ENCODE peak calls at places on chromosomes 7 and 10, in nine cellular contexts. Q is left lung, S is psoas muscle, U is small intestine, J is neuronal stem cell, H is HCT116, V is fibroblast of lung, T is body of pancreas, E is GM23338. O is an unnamed sample.

GRCh38 chr7:82534687-82535086 is 91.1 kb upstream of the CACNA2D1 start:
- DNase-seq in Q (no peak), S (no peak), U (peak; percentile 90), J (no peak), H (peak; percentile 10), V (peak; percentile 58), T (no peak), E (no peak), O (no peak)

GRCh38 chr7:135744938-135745701 is 3.5 kb downstream of the FAM180A start:
- DNase-seq in Q (no peak), S (no peak), U (no peak), J (no peak), H (peak; percentile 79), V (peak; percentile 96), T (no peak), E (no peak), O (peak; percentile 78)

GRCh38 chr7:87058739-87059524 is 522 bp downstream of the ELAPOR2 start:
- DNase-seq in Q (peak; percentile 40), S (peak; percentile 28), U (peak; percentile 11), J (no peak), H (no peak), V (no peak), T (peak; percentile 28), E (peak; percentile 78), O (no peak)

GRCh38 chr10:119298788-119299187 is 91.4 kb downstream of the GRK5 start:
- DNase-seq in Q (no peak), S (no peak), U (no peak), J (no peak), H (no peak), V (no peak), T (no peak), E (no peak), O (no peak)

GRCh38 chr7:924541-925231 is 29.8 kb downstream of the ADAP1 start:
- DNase-seq in Q (peak; percentile 31), S (no peak), U (peak; percentile 48), J (no peak), H (no peak), V (peak; percentile 27), T (peak; percentile 9), E (no peak), O (peak; percentile 55)

GRCh38 chr7:101232141-101232821 is 5.3 kb downstream of the CLDN15 start:
- DNase-seq in Q (peak; percentile 71), S (no peak), U (peak; percentile 90), J (no peak), H (no peak), V (no peak), T (peak; percentile 69), E (peak; percentile 89), O (peak; percentile 86)

GRCh38 chr10:49281461-49281860 is 17.5 kb upstream of the C10orf71 start:
- DNase-seq in Q (peak; percentile 12), S (no peak), U (no peak), J (no peak), H (no peak), V (no peak), T (no peak), E (peak; percentile 78), O (peak; percentile 33)

GRCh38 chr10:15585303-15585715 is 134.4 kb downstream of the ITGA8 start:
- DNase-seq in Q (peak; percentile 36), S (peak; percentile 39), U (peak; percentile 18), J (peak; percentile 74), H (peak; percentile 51), V (peak; percentile 5), T (peak; percentile 48), E (peak; percentile 80), O (no peak)

GRCh38 chr7:81692146-81692905 is 77.5 kb downstream of the HGF start:
- DNase-seq in Q (no peak), S (no peak), U (no peak), J (no peak), H (no peak), V (peak; percentile 88), T (no peak), E (no peak), O (no peak)

GRCh38 chr7:105782391-105783063 is 93.9 kb downstream of the ATXN7L1 start:
- DNase-seq in Q (no peak), S (no peak), U (no peak), J (no peak), H (no peak), V (peak; percentile 94), T (no peak), E (no peak), O (no peak)

GRCh38 chr7:25720427-25720826 is 431.6 kb upstream of the NFE2L3 start:
- DNase-seq in Q (no peak), S (no peak), U (no peak), J (no peak), H (no peak), V (no peak), T (no peak), E (peak; percentile 58), O (no peak)

GRCh38 chr10:3098689-3099088 is 31.3 kb downstream of the PFKP start:
- DNase-seq in Q (no peak), S (no peak), U (no peak), J (no peak), H (no peak), V (no peak), T (no peak), E (no peak), O (no peak)
- H3K4me1 ChIP-seq in Q (peaks cover 12% of the 10 kb centered on the region), S (no peaks in the 10 kb centered on the region), U (peaks cover 7% of the 10 kb centered on the region), J (peaks cover 5% of the 10 kb centered on the region), H (peaks cover 39% of the 10 kb centered on the region), V (peaks cover 33% of the 10 kb centered on the region), T (peaks cover 25% of the 10 kb centered on the region), E (peaks cover 16% of the 10 kb centered on the region), O (peaks cover 53% of the 10 kb centered on the region)

GRCh38 chr10:35458500-35459448 is 122.5 kb downstream of the CCNY start:
- DNase-seq in Q (no peak), S (no peak), U (no peak), J (no peak), H (no peak), V (no peak), T (no peak), E (no peak), O (no peak)
- H3K27ac ChIP-seq in Q (no peak overlapping the region), S (peak overlapping the region; percentile 10), U (no peak overlapping the region), J (peak overlapping the region; percentile 32), H (no peak overlapping the region), V (no peak overlapping the region), T (no peak overlapping the region), E (peak overlapping the region; percentile 73), O (no peak overlapping the region)

GRCh38 chr7:30912021-30912420 is 368 bp downstream of the AQP1 start:
- DNase-seq in Q (no peak), S (no peak), U (no peak), J (no peak), H (no peak), V (no peak), T (no peak), E (no peak), O (no peak)
- H3K4me3 ChIP-seq in Q (peak overlapping the region; percentile 50), S (peak overlapping the region; percentile 60), U (no peak overlapping the region), J (no peak overlapping the region), H (no peak overlapping the region), V (no peak overlapping the region), T (peak overlapping the region; percentile 38), E (no peak overlapping the region), O (no peak overlapping the region)

DNA sequence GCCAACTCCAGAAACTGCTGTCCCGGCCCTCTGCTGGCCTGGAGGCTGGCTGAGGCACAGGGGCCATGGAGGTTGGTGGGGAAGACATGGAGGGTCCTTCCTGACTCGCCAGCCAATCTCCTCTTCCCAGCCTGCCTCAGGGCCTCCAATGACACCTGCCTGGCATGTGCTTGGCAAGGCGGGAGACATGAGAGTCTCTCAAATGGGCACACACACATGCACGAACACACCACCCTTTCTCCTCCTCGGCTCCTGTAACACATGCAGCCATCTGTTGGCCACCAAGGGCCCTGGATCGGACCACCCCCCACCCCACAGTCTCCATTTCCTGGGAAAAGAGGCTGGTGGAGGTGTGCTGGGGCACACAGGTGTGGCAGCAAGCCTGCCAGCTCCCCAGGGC is 56.4 kb downstream of the YKT6 start:
- DNase-seq in Q (no peak), S (no peak), U (no peak), J (no peak), H (no peak), V (no peak), T (no peak), E (no peak), O (no peak)
- H3K4me1 ChIP-seq in Q (peaks cover 14% of the 10 kb centered on the region), S (peaks cover 69% of the 10 kb centered on the region), U (no peaks in the 10 kb centered on the region), J (peaks cover 17% of the 10 kb centered on the region), H (peaks cover 13% of the 10 kb centered on the region), V (peaks cover 26% of the 10 kb centered on the region), T (peaks cover 11% of the 10 kb centered on the region), E (no peaks in the 10 kb centered on the region), O (peaks cover 33% of the 10 kb centered on the region)

DNA sequence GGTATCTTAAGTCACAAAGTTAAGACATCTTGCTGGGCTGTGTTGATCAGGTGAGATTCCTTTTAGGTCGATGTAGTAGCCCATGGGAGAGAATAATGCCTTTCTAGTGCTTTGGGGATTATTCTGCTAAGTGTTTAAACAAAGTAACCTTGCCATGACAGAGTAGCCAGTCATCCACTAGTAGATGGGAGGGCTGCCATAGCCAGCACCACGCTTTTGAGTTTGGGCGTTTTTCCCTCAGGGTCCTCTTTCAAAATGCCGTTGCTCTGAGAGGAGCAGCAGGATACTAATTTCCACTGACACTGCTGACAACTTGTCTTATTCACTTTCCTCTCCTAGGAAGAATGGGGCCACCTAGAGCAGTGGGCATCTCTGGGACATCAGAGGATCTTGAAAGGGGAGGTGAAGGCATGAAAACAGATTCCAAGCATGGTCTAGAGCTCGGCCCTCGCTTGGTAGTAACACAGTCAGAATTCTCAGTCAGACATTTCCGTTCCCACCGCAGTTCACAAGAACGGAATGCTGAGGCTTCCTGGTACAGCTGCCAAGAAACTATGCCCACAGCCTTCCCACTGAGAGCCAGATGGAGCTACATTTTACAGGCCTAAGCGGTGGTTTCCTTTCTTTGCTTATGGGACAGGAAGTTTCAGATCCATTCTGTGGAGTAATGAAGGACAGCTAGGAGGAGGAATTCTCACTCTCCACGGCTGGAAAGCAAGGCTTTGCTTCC is 15.3 kb upstream of the RSU1 start:
- DNase-seq in Q (no peak), S (no peak), U (peak; percentile 49), J (no peak), H (no peak), V (peak; percentile 96), T (peak; percentile 67), E (no peak), O (no peak)
- H3K27ac ChIP-seq in Q (peak overlapping the region; percentile 54), S (peak overlapping the region; percentile 7), U (no peak overlapping the region), J (no peak overlapping the region), H (no peak overlapping the region), V (peak overlapping the region; percentile 68), T (peak overlapping the region; percentile 67), E (no peak overlapping the region), O (peak overlapping the region; percentile 37)

GRCh38 chr10:28632597-28632940 is 44.8 kb upstream of the BAMBI start:
- DNase-seq in Q (no peak), S (no peak), U (no peak), J (no peak), H (no peak), V (peak; percentile 56), T (no peak), E (no peak), O (no peak)

GRCh38 chr10:28628184-28628893 is 49.0 kb upstream of the BAMBI start:
- DNase-seq in Q (peak; percentile 79), S (peak; percentile 81), U (peak; percentile 74), J (peak; percentile 74), H (peak; percentile 63), V (peak; percentile 82), T (peak; percentile 83), E (peak; percentile 88), O (peak; percentile 59)

GRCh38 chr10:28633750-28634149 is 43.6 kb upstream of the BAMBI start:
- DNase-seq in Q (no peak), S (no peak), U (no peak), J (no peak), H (no peak), V (peak; percentile 51), T (no peak), E (no peak), O (no peak)

GRCh38 chr10:28627102-28627501 is 50.2 kb upstream of the BAMBI start:
- DNase-seq in Q (no peak), S (no peak), U (no peak), J (no peak), H (no peak), V (peak; percentile 60), T (no peak), E (no peak), O (no peak)

GRCh38 chr10:28631896-28632596 is 45.3 kb upstream of the BAMBI start:
- DNase-seq in Q (no peak), S (no peak), U (no peak), J (no peak), H (no peak), V (peak; percentile 68), T (no peak), E (no peak), O (no peak)
- H3K4me3 ChIP-seq in Q (no peak overlapping the region), S (no peak overlapping the region), U (no peak overlapping the region), J (no peak overlapping the region), H (no peak overlapping the region), V (no peak overlapping the region), T (no peak overlapping the region), E (no peak overlapping the region), O (no peak overlapping the region)

O was measured in RWPE2.